ENCODE peak calls at places on chromosomes 6 and 20, in six cellular contexts. One of them, this sample, is unnamed.

GRCh38 chr6:35238843-35239289 is 20.7 kb upstream of the ZNF76 start:
- DNase-seq in transverse colon: no peak
- DNase-seq in cardiac muscle cell: peak; percentile 98
- DNase-seq in heart right ventricle: peak; percentile 84
- DNase-seq in PC-9: no peak
- DNase-seq in left ventricle myocardium inferior: peak; percentile 84
- DNase-seq in this sample: no peak

GRCh38 chr6:142773324-142773723 is 171.7 kb downstream of the HIVEP2 start:
- DNase-seq in heart right ventricle: no peak
- DNase-seq in left ventricle myocardium inferior: no peak
- DNase-seq in transverse colon: no peak
- DNase-seq in cardiac muscle cell: no peak
- DNase-seq in PC-9: no peak
- DNase-seq in this sample: no peak

GRCh38 chr20:11459090-11459877 is 458.4 kb upstream of the BTBD3 start:
- DNase-seq in heart right ventricle: no peak
- DNase-seq in cardiac muscle cell: no peak
- DNase-seq in transverse colon: no peak
- DNase-seq in PC-9: no peak
- DNase-seq in left ventricle myocardium inferior: no peak
- DNase-seq in this sample: no peak

GRCh38 chr6:32689531-32690505 is 23.4 kb upstream of the HLA-DQB1 start:
- DNase-seq in PC-9: no peak
- DNase-seq in heart right ventricle: no peak
- DNase-seq in transverse colon: no peak
- DNase-seq in left ventricle myocardium inferior: no peak
- DNase-seq in cardiac muscle cell: no peak
- DNase-seq in this sample: no peak

GRCh38 chr20:46985671-46986070 is 91.0 kb downstream of the EYA2 start:
- DNase-seq in left ventricle myocardium inferior: no peak
- DNase-seq in PC-9: no peak
- DNase-seq in transverse colon: no peak
- DNase-seq in heart right ventricle: no peak
- DNase-seq in cardiac muscle cell: no peak
- DNase-seq in this sample: no peak

GRCh38 chr20:63748356-63749270 is 9.0 kb downstream of the SLC2A4RG start:
- DNase-seq in heart right ventricle: no peak
- DNase-seq in transverse colon: no peak
- DNase-seq in PC-9: no peak
- DNase-seq in cardiac muscle cell: no peak
- DNase-seq in left ventricle myocardium inferior: no peak
- DNase-seq in this sample: no peak

GRCh38 chr20:38833154-38833856 is 27.8 kb downstream of the PPP1R16B start:
- DNase-seq in PC-9: no peak
- DNase-seq in transverse colon: no peak
- DNase-seq in cardiac muscle cell: no peak
- DNase-seq in heart right ventricle: no peak
- DNase-seq in left ventricle myocardium inferior: no peak
- DNase-seq in this sample: no peak

GRCh38 chr6:144286503-144287393 is 1.6 kb downstream of the UTRN start:
- DNase-seq in cardiac muscle cell: peak; percentile 84
- DNase-seq in PC-9: peak; percentile 80
- DNase-seq in heart right ventricle: peak; percentile 76
- DNase-seq in transverse colon: peak; percentile 72
- DNase-seq in left ventricle myocardium inferior: peak; percentile 79
- DNase-seq in this sample: peak; percentile 80

GRCh38 chr6:153101461-153101860 is 29.6 kb downstream of the RGS17 start:
- DNase-seq in cardiac muscle cell: no peak
- DNase-seq in left ventricle myocardium inferior: no peak
- DNase-seq in heart right ventricle: no peak
- DNase-seq in PC-9: no peak
- DNase-seq in transverse colon: no peak
- DNase-seq in this sample: no peak

GRCh38 chr6:156832166-156832743 is 55.1 kb downstream of the ARID1B start:
- DNase-seq in heart right ventricle: no peak
- DNase-seq in PC-9: no peak
- DNase-seq in cardiac muscle cell: no peak
- DNase-seq in left ventricle myocardium inferior: peak; percentile 52
- DNase-seq in transverse colon: no peak
- DNase-seq in this sample: no peak

GRCh38 chr6:112348891-112349736 is 2.0 kb downstream of the RFPL4B start:
- DNase-seq in transverse colon: no peak
- DNase-seq in left ventricle myocardium inferior: no peak
- DNase-seq in cardiac muscle cell: no peak
- DNase-seq in PC-9: no peak
- DNase-seq in heart right ventricle: no peak
- DNase-seq in this sample: no peak

GRCh38 chr6:33418690-33419291 is 884 bp upstream of the CUTA start:
- DNase-seq in PC-9: no peak
- DNase-seq in transverse colon: no peak
- DNase-seq in heart right ventricle: no peak
- DNase-seq in left ventricle myocardium inferior: no peak
- DNase-seq in cardiac muscle cell: no peak
- DNase-seq in this sample: no peak

GRCh38 chr20:63087872-63088680 is 81.3 kb upstream of the BHLHE23 start:
- DNase-seq in heart right ventricle: peak; percentile 6
- DNase-seq in transverse colon: peak; percentile 1
- DNase-seq in PC-9: no peak
- DNase-seq in cardiac muscle cell: no peak
- DNase-seq in left ventricle myocardium inferior: peak; percentile 3
- DNase-seq in this sample: peak; percentile 32

GRCh38 chr6:7050911-7051779 is 56.6 kb upstream of the RREB1 start:
- DNase-seq in left ventricle myocardium inferior: peak; percentile 36
- DNase-seq in heart right ventricle: peak; percentile 62
- DNase-seq in cardiac muscle cell: peak; percentile 52
- DNase-seq in PC-9: peak; percentile 86
- DNase-seq in transverse colon: peak; percentile 87
- DNase-seq in this sample: peak; percentile 78

GRCh38 chr6:130202782-130203181 is 20.0 kb downstream of the SAMD3 start:
- DNase-seq in left ventricle myocardium inferior: no peak
- DNase-seq in PC-9: no peak
- DNase-seq in cardiac muscle cell: peak; percentile 5
- DNase-seq in transverse colon: peak; percentile 16
- DNase-seq in heart right ventricle: no peak
- DNase-seq in this sample: no peak

GRCh38 chr6:87421576-87421975 is 13.8 kb downstream of the CFAP206 start:
- DNase-seq in cardiac muscle cell: no peak
- DNase-seq in PC-9: peak; percentile 41
- DNase-seq in left ventricle myocardium inferior: no peak
- DNase-seq in heart right ventricle: no peak
- DNase-seq in transverse colon: no peak
- DNase-seq in this sample: no peak

GRCh38 chr6:163180874-163181541 is 233.5 kb upstream of the QKI start:
- DNase-seq in heart right ventricle: peak; percentile 82
- DNase-seq in left ventricle myocardium inferior: peak; percentile 77
- DNase-seq in cardiac muscle cell: peak; percentile 89
- DNase-seq in PC-9: peak; percentile 59
- DNase-seq in transverse colon: peak; percentile 29
- DNase-seq in this sample: peak; percentile 84

GRCh38 chr20:57525328-57526053 is 551 bp upstream of the CTCFL start:
- DNase-seq in transverse colon: no peak
- DNase-seq in PC-9: no peak
- DNase-seq in cardiac muscle cell: no peak
- DNase-seq in left ventricle myocardium inferior: no peak
- DNase-seq in heart right ventricle: no peak
- DNase-seq in this sample: no peak

GRCh38 chr20:1830240-1830639 is 65.0 kb upstream of the SIRPA start:
- DNase-seq in cardiac muscle cell: peak; percentile 26
- DNase-seq in left ventricle myocardium inferior: peak; percentile 82
- DNase-seq in transverse colon: no peak
- DNase-seq in heart right ventricle: peak; percentile 74
- DNase-seq in PC-9: peak; percentile 83
- DNase-seq in this sample: no peak

GRCh38 chr6:24436979-24437378 is 34.2 kb downstream of the MRS2 start:
- DNase-seq in transverse colon: no peak
- DNase-seq in cardiac muscle cell: no peak
- DNase-seq in heart right ventricle: no peak
- DNase-seq in left ventricle myocardium inferior: no peak
- DNase-seq in PC-9: no peak
- DNase-seq in this sample: no peak

GRCh38 chr6:3325210-3325609 is 66.5 kb downstream of the PSMG4 start:
- DNase-seq in transverse colon: no peak
- DNase-seq in left ventricle myocardium inferior: no peak
- DNase-seq in cardiac muscle cell: no peak
- DNase-seq in PC-9: no peak
- DNase-seq in heart right ventricle: no peak
- DNase-seq in this sample: no peak

GRCh38 chr6:166999145-166999844 is at the start of gene CEP43:
- DNase-seq in heart right ventricle: peak; percentile 96
- DNase-seq in cardiac muscle cell: peak; percentile 98
- DNase-seq in transverse colon: peak; percentile 95
- DNase-seq in PC-9: peak; percentile 89
- DNase-seq in left ventricle myocardium inferior: peak; percentile 94
- DNase-seq in this sample: peak; percentile 96

GRCh38 chr6:166998256-166999144 is 697 bp upstream of the CEP43 start:
- DNase-seq in heart right ventricle: peak; percentile 33
- DNase-seq in left ventricle myocardium inferior: peak; percentile 26
- DNase-seq in PC-9: peak; percentile 23
- DNase-seq in cardiac muscle cell: no peak
- DNase-seq in transverse colon: peak; percentile 22
- DNase-seq in this sample: peak; percentile 59

GRCh38 chr6:166999845-167000253 is 652 bp downstream of the CEP43 start:
- DNase-seq in transverse colon: peak; percentile 49
- DNase-seq in left ventricle myocardium inferior: no peak
- DNase-seq in PC-9: no peak
- DNase-seq in cardiac muscle cell: peak; percentile 62
- DNase-seq in heart right ventricle: no peak
- DNase-seq in this sample: no peak

GRCh38 chr6:166997768-166998255 is 1.4 kb upstream of the CEP43 start:
- DNase-seq in heart right ventricle: peak; percentile 43
- DNase-seq in cardiac muscle cell: peak; percentile 68
- DNase-seq in PC-9: peak; percentile 49
- DNase-seq in transverse colon: peak; percentile 69
- DNase-seq in left ventricle myocardium inferior: peak; percentile 47
- DNase-seq in this sample: peak; percentile 79

DNA sequence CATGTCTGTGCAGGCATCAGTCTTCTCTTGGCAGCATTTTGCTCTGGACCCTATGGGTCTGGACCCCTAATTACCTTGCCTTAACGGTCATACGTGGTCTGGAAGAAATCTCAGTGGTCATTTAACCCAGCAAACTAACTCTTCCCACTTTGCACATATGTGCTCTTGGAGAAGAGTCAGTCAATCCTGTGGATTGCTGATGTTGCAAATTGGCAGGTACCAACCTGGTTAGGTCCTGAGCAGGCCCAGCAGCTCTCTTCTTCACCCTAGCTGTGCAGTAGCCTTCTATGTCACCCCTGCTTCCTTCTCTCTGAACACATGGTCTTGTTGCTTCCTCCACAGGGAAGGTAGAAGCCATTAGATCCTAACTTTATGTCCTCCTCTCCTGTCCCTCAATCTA is 1.6 kb downstream of the CEP43 start:
- DNase-seq in left ventricle myocardium inferior: no peak
- DNase-seq in heart right ventricle: no peak
- DNase-seq in cardiac muscle cell: no peak
- DNase-seq in transverse colon: no peak
- DNase-seq in PC-9: no peak
- DNase-seq in this sample: no peak
- H3K4me3 ChIP-seq in left ventricle myocardium inferior: no peak overlapping the region
- H3K4me3 ChIP-seq in heart right ventricle: no peak overlapping the region
- H3K4me3 ChIP-seq in cardiac muscle cell: no peak overlapping the region
- H3K4me3 ChIP-seq in transverse colon: no peak overlapping the region
- H3K4me3 ChIP-seq in PC-9: peak overlapping the region; percentile 98
- H3K4me3 ChIP-seq in this sample: no peak overlapping the region

GRCh38 chr6:39849764-39850163 is 57.6 kb downstream of the DAAM2 start:
- DNase-seq in cardiac muscle cell: no peak
- DNase-seq in heart right ventricle: no peak
- DNase-seq in transverse colon: no peak
- DNase-seq in left ventricle myocardium inferior: no peak
- DNase-seq in PC-9: no peak
- DNase-seq in this sample: no peak
- H3K27ac ChIP-seq in cardiac muscle cell: no peak overlapping the region
- H3K27ac ChIP-seq in heart right ventricle: peak overlapping the region; percentile 55
- H3K27ac ChIP-seq in transverse colon: no peak overlapping the region
- H3K27ac ChIP-seq in left ventricle myocardium inferior: peak overlapping the region; percentile 69
- H3K27ac ChIP-seq in PC-9: no peak overlapping the region
- H3K27ac ChIP-seq in this sample: no peak overlapping the region

GRCh38 chr20:50146732-50147662 is 6.5 kb downstream of the PEDS1 start:
- DNase-seq in transverse colon: peak; percentile 66
- DNase-seq in heart right ventricle: no peak
- DNase-seq in left ventricle myocardium inferior: no peak
- DNase-seq in PC-9: peak; percentile 75
- DNase-seq in cardiac muscle cell: no peak
- DNase-seq in this sample: peak; percentile 69
- H3K4me3 ChIP-seq in transverse colon: no peak overlapping the region
- H3K4me3 ChIP-seq in heart right ventricle: no peak overlapping the region
- H3K4me3 ChIP-seq in left ventricle myocardium inferior: no peak overlapping the region
- H3K4me3 ChIP-seq in PC-9: peak overlapping the region; percentile 40
- H3K4me3 ChIP-seq in cardiac muscle cell: no peak overlapping the region
- H3K4me3 ChIP-seq in this sample: peak overlapping the region; percentile 26

DNA sequence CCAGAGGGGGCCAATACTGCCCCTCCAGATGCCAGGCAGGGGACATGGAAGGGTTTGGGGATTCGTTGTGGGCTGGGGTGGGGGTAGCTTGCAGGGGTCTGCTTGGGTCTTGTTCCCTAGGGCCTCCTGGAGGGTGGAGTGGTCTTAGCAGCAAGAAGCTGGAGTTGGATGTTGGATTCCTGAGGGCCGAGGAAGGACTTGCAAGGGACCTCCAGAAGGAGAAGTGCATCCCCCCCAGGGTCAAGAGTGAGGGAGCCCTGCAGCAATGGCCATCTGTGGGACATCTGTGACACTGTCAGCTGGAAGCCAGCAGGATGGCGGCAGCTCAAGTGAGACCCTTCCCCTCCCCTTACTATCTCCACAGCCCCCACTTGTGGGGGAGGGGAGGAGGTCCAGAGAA is 25.4 kb upstream of the CCN5 start:
- DNase-seq in left ventricle myocardium inferior: no peak
- DNase-seq in PC-9: no peak
- DNase-seq in heart right ventricle: no peak
- DNase-seq in transverse colon: no peak
- DNase-seq in cardiac muscle cell: no peak
- DNase-seq in this sample: no peak
- H3K27ac ChIP-seq in left ventricle myocardium inferior: peak overlapping the region; percentile 91
- H3K27ac ChIP-seq in PC-9: no peak overlapping the region
- H3K27ac ChIP-seq in heart right ventricle: peak overlapping the region; percentile 88
- H3K27ac ChIP-seq in transverse colon: no peak overlapping the region
- H3K27ac ChIP-seq in cardiac muscle cell: no peak overlapping the region
- H3K27ac ChIP-seq in this sample: no peak overlapping the region

This sample was measured in lower lobe of right lung.